ENCODE peak calls at places on chromosomes 16 and 17, in eight cellular contexts. I is GM06990, O is GM23248, J is GM13977, Z is HuH-7, L is SK-MEL-5, M is T-cell, H is sigmoid colon. E is an unnamed sample.

GRCh38 chr17:27669136-27669535 is 38.1 kb downstream of the LGALS9 start:
- DNase-seq in Z (no peak), O (no peak), L (no peak), M (no peak), H (no peak), I (no peak), J (no peak), E (no peak)

GRCh38 chr17:3972281-3972731 is 8.1 kb upstream of the ATP2A3 start:
- DNase-seq in J (no peak), Z (no peak), M (no peak), O (no peak), I (peak), H (no peak), L (no peak), E (no peak)

GRCh38 chr17:66574123-66574522 is 260.8 kb upstream of the CACNG5 start:
- DNase-seq in M (no peak), J (no peak), H (no peak), O (no peak), Z (no peak), L (no peak), I (no peak), E (no peak)

GRCh38 chr16:3054965-3055733 is 8.8 kb downstream of the MMP25 start:
- DNase-seq in O (no peak), I (no peak), H (no peak), L (no peak), M (no peak), Z (no peak), J (peak), E (no peak)

GRCh38 chr16:66342294-66342900 is 24.1 kb upstream of the CDH5 start:
- DNase-seq in M (no peak), Z (peak), J (peak), O (peak), L (peak), H (no peak), I (no peak), E (peak)

GRCh38 chr16:1181715-1182671 is 29.1 kb downstream of the CACNA1H start:
- DNase-seq in H (peak), O (peak), J (no peak), M (no peak), I (no peak), Z (no peak), L (no peak), E (no peak)

GRCh38 chr17:751269-752001 is 629 bp downstream of the GEMIN4 start:
- DNase-seq in L (no peak), H (peak), M (peak), I (peak), Z (peak), J (peak), O (peak), E (peak)

GRCh38 chr16:8753411-8754054 is 43.9 kb downstream of the TMEM186 start:
- DNase-seq in L (no peak), H (peak), Z (no peak), O (no peak), J (no peak), M (no peak), I (no peak), E (no peak)

GRCh38 chr17:27788919-27789318 is 11.4 kb downstream of the NOS2 start:
- DNase-seq in Z (no peak), J (no peak), M (no peak), H (no peak), O (no peak), L (no peak), I (no peak), E (no peak)

GRCh38 chr16:22191966-22192260 is 14.2 kb upstream of the EEF2K start:
- DNase-seq in Z (no peak), H (no peak), M (peak), O (peak), L (peak), J (no peak), I (no peak), E (no peak)